ENCODE peak calls at places on chromosomes 1 and 21, in eight cellular contexts. F, H, O, C, E, S, N and L are unnamed samples.
A peak's percentile ranks its signal among the peaks of the same experiment; 100 is the strongest.

GRCh38 chr21:36232641-36233040 is 76.0 kb downstream of the DOP1B start:
- DNase-seq in O (no peak), N (no peak), H (no peak), F (no peak), E (no peak), S (no peak), C (no peak), L (no peak)

GRCh38 chr1:119784127-119784781 is 15.5 kb upstream of the HMGCS2 start:
- DNase-seq in E (peak; percentile 59), N (peak; percentile 75), C (no peak), O (no peak), S (peak; percentile 76), F (peak; percentile 20), H (no peak), L (peak; percentile 88)

GRCh38 chr1:87449348-87449963 is 120.8 kb downstream of the LMO4 start:
- DNase-seq in S (peak; percentile 67), O (no peak), F (peak; percentile 11), N (peak; percentile 70), C (peak; percentile 22), H (no peak), E (peak; percentile 20), L (no peak)

GRCh38 chr1:19582318-19582717 is 61.8 kb upstream of the NBL1 start:
- DNase-seq in H (peak; percentile 46), C (peak; percentile 70), N (no peak), O (peak; percentile 46), F (no peak), E (peak; percentile 61), S (no peak), L (no peak)

GRCh38 chr1:21910528-21911204 is 26.4 kb downstream of the HSPG2 start:
- DNase-seq in N (no peak), C (no peak), O (no peak), H (no peak), F (no peak), E (no peak), S (no peak), L (no peak)

GRCh38 chr1:154777151-154777550 is 92.9 kb downstream of the KCNN3 start:
- DNase-seq in O (no peak), H (no peak), S (no peak), F (peak; percentile 29), C (no peak), E (no peak), N (no peak), L (no peak)

GRCh38 chr1:41918450-41919043 is at the start of gene HIVEP3:
- DNase-seq in C (no peak), S (no peak), O (no peak), E (no peak), N (no peak), H (peak; percentile 51), F (peak; percentile 47), L (peak; percentile 61)

GRCh38 chr1:236516929-236517704 is 6.7 kb upstream of the LGALS8 start:
- DNase-seq in O (no peak), H (no peak), N (no peak), S (no peak), C (peak; percentile 32), E (no peak), F (peak; percentile 82), L (peak; percentile 86)

GRCh38 chr21:35394634-35395369 is 345.7 kb upstream of the RUNX1 start:
- DNase-seq in C (no peak), F (peak; percentile 80), E (no peak), O (no peak), H (no peak), S (no peak), N (no peak), L (no peak)

GRCh38 chr1:184553845-184554244 is 167.0 kb downstream of the C1orf21 start:
- DNase-seq in O (no peak), F (no peak), C (no peak), S (no peak), N (no peak), H (no peak), E (no peak), L (no peak)

GRCh38 chr1:12091191-12091590 is 28.1 kb downstream of the TNFRSF8 start:
- DNase-seq in O (no peak), N (no peak), S (no peak), C (no peak), F (no peak), E (no peak), H (no peak), L (no peak)

GRCh38 chr1:23742670-23743286 is 493 bp upstream of the ELOA start:
- DNase-seq in S (no peak), F (peak; percentile 31), E (no peak), N (peak; percentile 65), O (no peak), C (no peak), H (no peak), L (peak; percentile 44)

GRCh38 chr1:179104851-179105250 is 23.0 kb downstream of the TOR3A start:
- DNase-seq in C (no peak), E (no peak), F (no peak), H (no peak), S (no peak), N (no peak), O (no peak), L (no peak)
- H3K36me3 ChIP-seq in C (no peaks in the 10 kb centered on the region), E (no peaks in the 10 kb centered on the region), F (peaks cover 27% of the 10 kb centered on the region), H (peaks cover 16% of the 10 kb centered on the region), S (peaks cover 22% of the 10 kb centered on the region), N (peaks cover 44% of the 10 kb centered on the region), O (peaks cover 10% of the 10 kb centered on the region), L (peaks cover 73% of the 10 kb centered on the region)

GRCh38 chr21:33069243-33069642 is 698 bp upstream of the OLIG1 start:
- DNase-seq in E (no peak), C (no peak), S (no peak), N (no peak), F (no peak), O (no peak), H (no peak), L (no peak)

GRCh38 chr21:33071878-33072306 is 2.0 kb downstream of the OLIG1 start:
- DNase-seq in N (no peak), S (no peak), H (no peak), C (no peak), E (no peak), O (no peak), F (peak; percentile 21), L (peak; percentile 9)

GRCh38 chr21:33070921-33071877 is 1.3 kb downstream of the OLIG1 start:
- DNase-seq in E (no peak), S (no peak), N (no peak), F (peak; percentile 8), O (no peak), C (no peak), H (no peak), L (no peak)

GRCh38 chr21:33069645-33069993 is 322 bp upstream of the OLIG1 start:
- DNase-seq in H (no peak), S (no peak), O (no peak), E (no peak), C (no peak), F (no peak), N (no peak), L (no peak)

DNA sequence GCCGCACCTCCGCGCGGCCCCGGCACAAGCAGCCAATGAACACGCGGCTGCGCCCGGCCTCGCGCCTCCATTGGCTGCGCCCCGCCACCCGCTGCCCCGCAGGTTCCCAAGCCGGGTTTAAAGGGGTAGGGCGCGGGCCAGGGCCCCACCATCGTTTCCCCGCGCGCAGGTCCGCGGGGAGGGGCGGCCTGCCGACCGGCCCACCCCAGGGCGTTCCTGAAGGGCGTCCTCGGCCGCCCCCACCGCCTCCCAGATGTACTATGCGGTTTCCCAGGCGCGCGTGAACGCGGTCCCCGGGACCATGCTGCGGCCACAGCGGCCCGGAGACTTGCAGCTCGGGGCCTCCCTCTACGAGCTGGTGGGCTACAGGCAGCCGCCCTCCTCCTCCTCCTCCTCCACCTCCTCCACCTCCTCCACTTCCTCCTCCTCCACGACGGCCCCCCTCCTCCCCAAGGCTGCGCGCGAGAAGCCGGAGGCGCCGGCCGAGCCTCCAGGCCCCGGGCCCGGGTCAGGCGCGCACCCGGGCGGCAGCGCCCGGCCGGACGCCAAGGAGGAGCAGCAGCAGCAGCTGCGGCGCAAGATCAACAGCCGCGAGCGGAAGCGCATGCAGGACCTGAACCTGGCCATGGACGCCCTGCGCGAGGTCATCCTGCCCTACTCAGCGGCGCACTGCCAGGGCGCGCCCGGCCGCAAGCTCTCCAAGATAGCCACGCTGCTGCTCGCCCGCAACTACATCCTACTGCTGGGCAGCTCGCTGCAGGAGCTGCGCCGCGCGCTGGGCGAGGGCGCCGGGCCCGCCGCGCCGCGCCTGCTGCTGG is at the start of gene OLIG1:
- DNase-seq in N (no peak), S (no peak), F (peak; percentile 44), C (peak; percentile 18), O (no peak), H (peak; percentile 44), E (peak; percentile 58), L (peak; percentile 3)
- H3K4me1 ChIP-seq in N (peaks cover 24% of the 10 kb centered on the region), S (peaks cover 26% of the 10 kb centered on the region), F (no peaks in the 10 kb centered on the region), C (peaks cover 18% of the 10 kb centered on the region), O (no peaks in the 10 kb centered on the region), H (peaks cover 4% of the 10 kb centered on the region), E (peaks cover 12% of the 10 kb centered on the region), L (peaks cover 9% of the 10 kb centered on the region)

DNA sequence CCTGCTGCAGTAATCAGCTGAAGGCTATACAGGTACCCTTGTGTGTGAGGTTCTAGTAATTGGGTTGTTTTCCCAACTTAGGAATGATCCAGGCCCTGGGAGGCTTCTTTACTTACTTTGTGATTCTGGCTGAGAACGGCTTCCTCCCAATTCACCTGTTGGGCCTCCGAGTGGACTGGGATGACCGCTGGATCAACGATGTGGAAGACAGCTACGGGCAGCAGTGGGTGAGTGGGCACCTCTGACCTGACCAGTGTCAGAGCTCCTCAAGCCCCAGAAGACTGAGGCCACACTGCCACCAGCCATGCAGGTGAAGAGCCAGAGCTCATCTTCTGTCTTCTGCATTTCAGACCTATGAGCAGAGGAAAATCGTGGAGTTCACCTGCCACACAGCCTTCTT is 27.7 kb downstream of the ATP1A1 start:
- DNase-seq in C (no peak), F (no peak), N (no peak), O (no peak), S (no peak), E (no peak), H (no peak), L (no peak)
- H3K36me3 ChIP-seq in C (peaks cover 12% of the 10 kb centered on the region), F (peaks cover 29% of the 10 kb centered on the region), N (peaks cover 96% of the 10 kb centered on the region), O (peaks cover 11% of the 10 kb centered on the region), S (peaks cover 100% of the 10 kb centered on the region), E (peaks cover 21% of the 10 kb centered on the region), H (peaks cover 70% of the 10 kb centered on the region), L (peaks cover 100% of the 10 kb centered on the region)

GRCh38 chr1:93576346-93576745 is 105.3 kb downstream of the BCAR3 start:
- DNase-seq in H (no peak), F (peak; percentile 18), C (peak; percentile 72), O (no peak), N (no peak), S (peak; percentile 58), E (peak; percentile 38), L (peak; percentile 73)

GRCh38 chr1:93577536-93578432 is 103.9 kb downstream of the BCAR3 start:
- DNase-seq in S (peak; percentile 56), H (no peak), N (no peak), E (no peak), C (no peak), F (no peak), O (no peak), L (no peak)

GRCh38 chr1:93578911-93579825 is 102.5 kb downstream of the BCAR3 start:
- DNase-seq in E (no peak), O (no peak), N (no peak), C (no peak), F (no peak), H (no peak), S (peak; percentile 52), L (no peak)

GRCh38 chr1:93579891-93580290 is 101.7 kb downstream of the BCAR3 start:
- DNase-seq in S (peak; percentile 75), H (no peak), O (no peak), F (peak; percentile 92), C (peak; percentile 80), N (no peak), E (peak; percentile 34), L (peak; percentile 82)

DNA sequence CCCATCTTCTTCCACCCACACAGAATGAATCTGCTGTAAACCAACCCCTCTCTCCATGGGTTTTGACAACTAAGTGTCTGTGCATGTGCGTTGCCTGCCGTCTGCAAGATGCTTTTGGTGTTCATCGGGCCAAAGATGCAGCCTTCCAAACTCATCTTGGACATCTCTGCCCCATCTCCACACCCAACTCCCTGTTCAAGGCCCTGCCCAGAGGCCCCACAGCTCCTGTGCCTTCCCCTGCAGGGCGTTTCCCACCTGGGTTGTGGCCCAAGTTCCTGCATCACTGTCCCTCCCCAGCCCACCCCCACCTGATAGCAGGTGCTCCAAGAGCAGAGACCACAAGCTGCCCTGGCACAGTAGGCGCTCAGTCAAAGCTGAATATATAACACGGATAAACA is 103.2 kb downstream of the BCAR3 start:
- DNase-seq in F (no peak), N (no peak), O (no peak), C (no peak), H (no peak), S (peak; percentile 16), E (no peak), L (no peak)
- H3K4me1 ChIP-seq in F (peaks cover 5% of the 10 kb centered on the region), N (peaks cover 8% of the 10 kb centered on the region), O (no peaks in the 10 kb centered on the region), C (peaks cover 76% of the 10 kb centered on the region), H (peaks cover 21% of the 10 kb centered on the region), S (peaks cover 11% of the 10 kb centered on the region), E (peaks cover 58% of the 10 kb centered on the region), L (peaks cover 27% of the 10 kb centered on the region)